ENCODE peak calls at places on chromosome 14, in six cellular contexts. X is HFFc6; T is activated naive CD4-positive, alpha-beta T cell treated with anti-CD3 and anti-CD28 coated beads, Interleukin-2, amount 10 ng/mL, durations not matched to agents 7 days and 5 days; P is activated CD4-positive, alpha-beta T cell treated with anti-CD3 and anti-CD28 coated beads, Interleukin-2, amount 10 ng/mL, durations not matched to agents 7 days and 5 days; H is activated CD8-positive, alpha-beta memory T cell treated with anti-CD3 and anti-CD28 coated beads for 24 hours; K is fibroblast of lung. A is an unnamed sample.

GRCh38 chr14:100640481-100641273 is 53.5 kb upstream of the BEGAIN start:
- DNase-seq in X (no peak), P (peak), H (peak), K (no peak), T (peak), A (no peak)

GRCh38 chr14:60817113-60817512 is 82.6 kb downstream of the MNAT1 start:
- DNase-seq in P (no peak), X (no peak), H (no peak), T (no peak), K (no peak), A (no peak)

GRCh38 chr14:50038398-50039119 is 77.8 kb downstream of the VCPKMT start:
- DNase-seq in X (peak), T (peak), H (peak), K (peak), P (peak), A (no peak)

GRCh38 chr14:102316048-102316745 is 3.3 kb upstream of the ZNF839 start:
- DNase-seq in H (no peak), T (peak), K (peak), X (peak), P (peak), A (no peak)

GRCh38 chr14:22850944-22851790 is 14.8 kb downstream of the MMP14 start:
- DNase-seq in P (peak), T (peak), H (no peak), K (peak), X (peak), A (no peak)

GRCh38 chr14:70013269-70013873 is 134.2 kb downstream of the SMOC1 start:
- DNase-seq in H (no peak), X (no peak), P (peak), K (no peak), T (peak), A (no peak)

GRCh38 chr14:70100071-70100470 is 88.7 kb downstream of the SLC8A3 start:
- DNase-seq in X (no peak), P (no peak), K (no peak), H (no peak), T (no peak), A (no peak)

GRCh38 chr14:59705866-59706265 is 129.3 kb upstream of the CCDC175 start:
- DNase-seq in K (no peak), H (no peak), X (no peak), T (no peak), P (no peak), A (no peak)

GRCh38 chr14:33686856-33687255 is 264.0 kb downstream of the EGLN3 start:
- DNase-seq in T (no peak), P (no peak), K (no peak), X (no peak), H (no peak), A (no peak)

GRCh38 chr14:103109789-103110415 is 13.4 kb upstream of the TNFAIP2 start:
- DNase-seq in H (no peak), K (peak), X (peak), P (no peak), T (no peak), A (no peak)

GRCh38 chr14:93946104-93946503 is 19.0 kb downstream of the FAM181A start:
- DNase-seq in K (peak), H (no peak), T (no peak), P (no peak), X (peak), A (no peak)

GRCh38 chr14:20714593-20715250 is 26.2 kb downstream of the ANG start:
- DNase-seq in X (no peak), K (peak), T (no peak), H (no peak), P (no peak), A (peak)

GRCh38 chr14:21025374-21026151 is 702 bp upstream of the NDRG2 start:
- DNase-seq in T (peak), P (no peak), H (no peak), K (no peak), X (no peak), A (no peak)

GRCh38 chr14:100440207-100440631 is 117.1 kb downstream of the SLC25A47 start:
- DNase-seq in H (no peak), X (no peak), K (peak), T (peak), P (peak), A (peak)

GRCh38 chr14:22131749-22132476 is 457.1 kb downstream of the DAD1 start:
- DNase-seq in T (peak), P (peak), X (no peak), H (no peak), K (no peak), A (no peak)

GRCh38 chr14:72679591-72680151 is 214.2 kb downstream of the DPF3 start:
- DNase-seq in P (no peak), X (no peak), K (no peak), T (no peak), H (no peak), A (no peak)

GRCh38 chr14:90632451-90632850 is 183.8 kb downstream of the TTC7B start:
- DNase-seq in T (no peak), P (no peak), H (no peak), X (no peak), K (no peak), A (no peak)

GRCh38 chr14:62655161-62655560 is 390.1 kb downstream of the KCNH5 start:
- DNase-seq in T (no peak), K (peak), P (no peak), X (no peak), H (no peak), A (no peak)

GRCh38 chr14:54867011-54867410 is 35.6 kb downstream of the GCH1 start:
- DNase-seq in H (no peak), P (no peak), K (peak), X (no peak), T (no peak), A (no peak)

GRCh38 chr14:70904376-70904775 is 2.9 kb upstream of the PCNX1 start:
- DNase-seq in T (no peak), K (no peak), X (no peak), H (no peak), P (no peak), A (no peak)